ENCODE peak calls at places on chromosomes 13 and 19, in ten cellular contexts. J is CD8-positive, alpha-beta memory T cell; W is upper lobe of right lung; O is left ventricle myocardium inferior; G is psoas muscle; L is MM.1S; V is heart left ventricle; T is uterus; S is ascending aorta; P is heart right ventricle. C is an unnamed sample. For H3K4me1, the result is how much of the 10 kb centered on the place peaks cover.

GRCh38 chr13:76035711-76036110 is 399.6 kb downstream of the LMO7 start:
- DNase-seq in V (no peak), G (no peak), P (no peak), J (no peak), L (no peak), S (no peak), O (no peak), T (no peak), W (no peak), C (no peak)

GRCh38 chr13:68428292-68428691 is 1198.2 kb upstream of the PCDH9 start:
- DNase-seq in O (no peak), J (no peak), T (no peak), P (no peak), L (no peak), G (no peak), W (no peak), V (no peak), S (no peak), C (no peak)

GRCh38 chr13:41827507-41828213 is 133.2 kb downstream of the VWA8 start:
- DNase-seq in L (no peak), G (no peak), S (no peak), T (no peak), J (no peak), W (no peak), P (no peak), O (no peak), V (no peak), C (no peak)

GRCh38 chr19:46297700-46298476 is 1.0 kb downstream of the HIF3A start:
- DNase-seq in P (peak), L (no peak), O (peak), V (peak), W (peak), S (peak), G (peak), J (no peak), T (peak), C (peak)

GRCh38 chr19:40802300-40803169 is 3.5 kb downstream of the EGLN2 start:
- DNase-seq in V (peak), L (no peak), P (peak), T (peak), J (no peak), O (peak), G (peak), W (peak), S (no peak), C (no peak)

GRCh38 chr13:87884874-87885273 is 213.7 kb downstream of the SLITRK5 start:
- DNase-seq in O (no peak), S (no peak), P (no peak), V (no peak), J (no peak), T (no peak), G (no peak), L (no peak), W (no peak), C (no peak)

GRCh38 chr13:84430441-84430840 is 548.2 kb upstream of the SLITRK1 start:
- DNase-seq in L (no peak), S (no peak), J (no peak), W (no peak), V (no peak), G (no peak), O (no peak), P (no peak), T (no peak), C (no peak)

GRCh38 chr19:1267441-1268391 is 1.4 kb upstream of the CIRBP start:
- DNase-seq in V (no peak), S (no peak), G (peak), O (no peak), J (no peak), P (no peak), L (no peak), W (no peak), T (peak), C (no peak)

GRCh38 chr13:75803175-75803611 is 167.1 kb downstream of the LMO7 start:
- DNase-seq in G (no peak), W (no peak), O (no peak), P (no peak), S (no peak), J (no peak), T (no peak), V (no peak), L (peak), C (no peak)

GRCh38 chr13:111267205-111267604 is 53.2 kb upstream of the TEX29 start:
- DNase-seq in P (no peak), L (no peak), O (no peak), S (no peak), J (no peak), V (no peak), G (no peak), W (no peak), T (no peak), C (no peak)

GRCh38 chr19:15934332-15935078 is at the start of gene CYP4F11:
- DNase-seq in G (peak), P (peak), J (no peak), L (no peak), T (peak), V (peak), O (peak), W (peak), S (no peak), C (peak)

GRCh38 chr13:26967119-26968038 is 204.2 kb downstream of the USP12 start:
- DNase-seq in V (peak), L (no peak), T (peak), S (no peak), O (peak), J (no peak), P (peak), W (no peak), G (no peak), C (no peak)

GRCh38 chr19:35205733-35206323 is 22.7 kb downstream of the FAM187B start:
- DNase-seq in T (no peak), L (peak), G (no peak), W (no peak), V (no peak), S (no peak), O (no peak), J (no peak), P (no peak), C (no peak)

GRCh38 chr19:35208121-35208520 is 20.4 kb downstream of the FAM187B start:
- DNase-seq in G (no peak), S (no peak), L (no peak), W (peak), O (no peak), P (no peak), V (no peak), J (no peak), T (no peak), C (no peak)

GRCh38 chr19:35206379-35206778 is 22.2 kb downstream of the FAM187B start:
- DNase-seq in W (no peak), L (peak), T (no peak), G (no peak), P (no peak), O (no peak), S (no peak), V (no peak), J (peak), C (no peak)

GRCh38 chr19:35206855-35207254 is 21.7 kb downstream of the FAM187B start:
- DNase-seq in J (no peak), L (no peak), T (no peak), P (no peak), W (no peak), S (no peak), O (no peak), G (no peak), V (no peak), C (no peak)

DNA sequence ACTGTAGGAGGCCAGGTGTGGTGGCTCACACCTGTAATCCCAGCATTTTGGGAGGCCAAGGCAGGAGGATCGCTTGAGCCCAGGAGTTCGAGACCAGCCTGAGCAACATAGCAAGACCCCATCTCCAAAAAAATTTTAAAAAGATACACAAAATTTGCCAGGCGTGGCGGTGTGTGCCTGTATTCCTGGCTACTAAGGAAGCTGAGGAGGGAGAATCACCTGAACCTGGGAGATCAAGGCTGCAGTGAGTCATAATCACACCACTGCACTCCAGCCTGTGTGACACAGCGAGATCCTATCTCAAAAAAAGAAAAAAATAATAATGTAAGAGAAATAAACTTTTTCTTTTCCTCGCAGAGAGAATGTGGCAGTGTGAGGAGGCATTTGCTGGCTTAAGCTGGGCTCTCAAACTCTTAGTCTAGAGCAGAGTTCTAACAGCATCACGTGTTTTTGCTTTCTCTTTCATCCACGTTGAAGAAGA is 21.1 kb downstream of the FAM187B start:
- DNase-seq in S (no peak), P (no peak), J (peak), V (no peak), G (no peak), W (no peak), L (peak), T (no peak), O (no peak), C (no peak)
- H3K4me1 ChIP-seq in S (under half), P (under half), J (half or more), V (under half), G (under half), W (under half), L (under half), T (under half), O (under half), C (under half)

GRCh38 chr13:95056266-95056665 is 245.0 kb downstream of the ABCC4 start:
- DNase-seq in G (no peak), P (no peak), W (no peak), T (no peak), J (no peak), V (no peak), S (no peak), O (no peak), L (no peak), C (no peak)

GRCh38 chr13:95060120-95060519 is 241.1 kb downstream of the ABCC4 start:
- DNase-seq in V (no peak), G (no peak), P (no peak), L (no peak), S (no peak), O (no peak), J (no peak), T (no peak), W (no peak), C (no peak)

GRCh38 chr13:95059306-95059705 is 241.9 kb downstream of the ABCC4 start:
- DNase-seq in P (no peak), O (no peak), V (no peak), G (no peak), L (no peak), W (no peak), T (no peak), J (no peak), S (no peak), C (no peak)

DNA sequence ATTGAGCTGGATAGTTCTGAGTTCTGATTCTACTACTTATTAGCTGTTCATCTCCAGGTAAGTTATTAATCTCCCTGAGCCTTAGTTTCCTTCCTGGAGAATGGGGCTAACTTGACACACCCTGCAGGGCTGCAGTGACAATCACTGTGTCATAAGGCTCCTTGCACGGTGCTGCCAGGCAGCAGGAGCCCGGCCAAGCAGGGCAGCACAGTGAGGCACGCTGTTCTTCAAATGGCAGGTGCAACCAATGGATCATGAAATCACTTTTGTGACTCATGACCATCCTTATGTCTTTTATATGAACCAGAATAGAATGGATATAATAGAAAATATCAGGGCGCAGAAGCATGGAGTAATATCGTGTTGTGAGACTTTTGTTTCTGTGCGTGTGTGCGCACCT is 242.6 kb downstream of the ABCC4 start:
- DNase-seq in V (no peak), G (peak), T (no peak), S (no peak), W (no peak), P (no peak), O (no peak), L (no peak), J (no peak), C (no peak)
- H3K4me1 ChIP-seq in V (under half), G (under half), T (under half), S (under half), W (under half), P (under half), O (under half), L (under half), J (under half), C (under half)

GRCh38 chr19:42277821-42278809 is 9.1 kb downstream of the CIC start:
- DNase-seq in V (peak), P (no peak), T (peak), O (no peak), G (peak), S (no peak), W (no peak), L (no peak), J (no peak), C (no peak)
- H3K4me1 ChIP-seq in V (under half), P (half or more), T (under half), O (half or more), G (half or more), S (under half), W (half or more), L (under half), J (half or more), C (half or more)

GRCh38 chr19:8806661-8807060 is 25.4 kb downstream of the ZNF558 start:
- DNase-seq in W (no peak), S (no peak), G (no peak), V (no peak), L (no peak), O (no peak), P (no peak), J (no peak), T (no peak), C (no peak)
- H3K4me1 ChIP-seq in W (under half), S (under half), G (under half), V (under half), L (under half), O (under half), P (under half), J (under half), T (under half), C (under half)